ENCODE peak calls at places on chromosomes 7 and 10, in five cellular contexts. D is kidney tubule cell; P is posterior vena cava; W is iris pigment epithelial cell; S is activated effector memory CD4-positive, alpha-beta T cell treated with Interleukin-2 at 50 U/mL for 16 hours. R is an unnamed sample.
A peak's percentile ranks its signal among the peaks of the same experiment; 100 is the strongest.

GRCh38 chr10:63206997-63207952 is 74.1 kb downstream of the NRBF2 start:
- DNase-seq in S (no peak), W (peak; percentile 94), D (no peak), P (no peak), R (no peak)

GRCh38 chr10:79405221-79405994 is 40.0 kb downstream of the ZCCHC24 start:
- DNase-seq in D (no peak), S (no peak), W (no peak), P (peak; percentile 77), R (no peak)

GRCh38 chr10:119246862-119247549 is 39.6 kb downstream of the GRK5 start:
- DNase-seq in W (peak; percentile 97), S (no peak), D (peak; percentile 35), P (no peak), R (no peak)

GRCh38 chr10:17025444-17026295 is 103.9 kb downstream of the CUBN start:
- DNase-seq in P (peak; percentile 87), D (peak; percentile 95), S (peak; percentile 36), W (peak; percentile 99), R (no peak)

GRCh38 chr10:37856881-37857286 is 526 bp downstream of the ZNF248 start:
- DNase-seq in P (peak; percentile 78), S (no peak), D (peak; percentile 28), W (no peak), R (no peak)

GRCh38 chr10:70564113-70564725 is 38.3 kb downstream of the PRF1 start:
- DNase-seq in D (no peak), W (no peak), P (peak; percentile 73), S (no peak), R (no peak)

GRCh38 chr7:51261950-51262795 is 54.4 kb downstream of the COBL start:
- DNase-seq in W (no peak), S (no peak), P (no peak), D (peak; percentile 35), R (no peak)

GRCh38 chr7:95205821-95206220 is 118.5 kb downstream of the PON1 start:
- DNase-seq in P (no peak), D (peak; percentile 68), W (peak; percentile 61), S (no peak), R (no peak)

GRCh38 chr7:116500071-116500853 is 724 bp downstream of the CAV2 start:
- DNase-seq in D (peak; percentile 88), P (peak; percentile 84), W (peak; percentile 61), S (peak; percentile 5), R (no peak)

GRCh38 chr10:25105753-25106260 is 69.0 kb upstream of the GPR158 start:
- DNase-seq in P (no peak), D (no peak), W (no peak), S (no peak), R (no peak)

GRCh38 chr7:45881759-45882464 is 6.4 kb upstream of the IGFBP1 start:
- DNase-seq in W (peak; percentile 89), S (no peak), D (peak; percentile 15), P (no peak), R (no peak)

GRCh38 chr10:132269286-132270230 is 38.2 kb downstream of the STK32C start:
- DNase-seq in D (no peak), P (peak; percentile 59), S (no peak), W (no peak), R (no peak)

GRCh38 chr10:28179490-28180099 is 123.3 kb downstream of the MPP7 start:
- DNase-seq in S (no peak), P (no peak), D (peak; percentile 69), W (peak; percentile 59), R (peak; percentile 15)

GRCh38 chr10:68756246-68756645 is 35.2 kb downstream of the CCAR1 start:
- DNase-seq in D (no peak), P (no peak), W (no peak), S (no peak), R (no peak)

GRCh38 chr10:117365612-117366011 is 9.6 kb downstream of the PDZD8 start:
- DNase-seq in D (peak; percentile 88), P (no peak), W (no peak), S (no peak), R (no peak)

GRCh38 chr10:122054046-122055025 is 65.4 kb downstream of the TACC2 start:
- DNase-seq in W (peak; percentile 60), S (no peak), D (peak; percentile 54), P (peak; percentile 87), R (no peak)

GRCh38 chr10:43781480-43782361 is 133.0 kb upstream of the ZNF32 start:
- DNase-seq in P (peak; percentile 63), S (no peak), W (no peak), D (peak; percentile 20), R (no peak)

GRCh38 chr7:92723978-92724377 is 112.4 kb downstream of the CDK6 start:
- DNase-seq in W (no peak), S (no peak), P (no peak), D (no peak), R (no peak)

GRCh38 chr7:103106336-103107070 is 31.6 kb downstream of the ARMC10 start:
- DNase-seq in S (no peak), D (no peak), P (no peak), W (peak; percentile 21), R (no peak)

GRCh38 chr7:150969483-150969874 is 8.6 kb downstream of the KCNH2 start:
- DNase-seq in P (no peak), W (no peak), D (no peak), S (no peak), R (no peak)

GRCh38 chr7:120218702-120219101 is 54.3 kb upstream of the KCND2 start:
- DNase-seq in P (no peak), W (peak; percentile 12), S (no peak), D (no peak), R (no peak)

GRCh38 chr10:103806376-103807320 is 48.7 kb downstream of the SH3PXD2A start:
- DNase-seq in S (no peak), P (peak; percentile 29), W (no peak), D (no peak), R (no peak)

GRCh38 chr7:79897166-79897565 is 237.5 kb upstream of the GNAI1 start:
- DNase-seq in S (no peak), P (no peak), D (no peak), W (peak; percentile 67), R (no peak)

R was measured in GM12891.